ENCODE peak calls at places on chromosomes 3 and 15, in six cellular contexts. G is H1, C is cardiac muscle cell, I is tibial artery, Z is lower lobe of right lung, Y is heart right ventricle. U is an unnamed sample.
A peak's percentile ranks its signal among the peaks of the same experiment; 100 is the strongest.

GRCh38 chr3:160851629-160852210 is 95.7 kb downstream of the PPM1L start:
- DNase-seq in I (no peak), Z (no peak), G (no peak), Y (no peak), C (no peak), U (no peak)

GRCh38 chr3:46427929-46428833 is 21.1 kb downstream of the CCRL2 start:
- DNase-seq in Y (peak; percentile 29), G (no peak), Z (no peak), I (no peak), C (no peak), U (no peak)

GRCh38 chr3:192372627-192373026 is 354.7 kb downstream of the FGF12 start:
- DNase-seq in G (no peak), I (no peak), Y (no peak), C (no peak), Z (no peak), U (no peak)

GRCh38 chr3:72746412-72747411 is 101.5 kb downstream of the SHQ1 start:
- DNase-seq in Y (no peak), Z (no peak), G (no peak), C (peak; percentile 62), I (no peak), U (no peak)

GRCh38 chr3:44050051-44050570 is 191.6 kb upstream of the TOPAZ1 start:
- DNase-seq in G (no peak), I (no peak), C (no peak), Y (no peak), Z (no peak), U (no peak)

GRCh38 chr3:41365973-41366372 is 166.7 kb downstream of the CTNNB1 start:
- DNase-seq in Z (no peak), Y (no peak), G (no peak), C (no peak), I (no peak), U (no peak)

GRCh38 chr15:39781967-39782292 is 711 bp downstream of the FSIP1 start:
- DNase-seq in G (no peak), Z (no peak), Y (no peak), I (no peak), C (no peak), U (no peak)

GRCh38 chr3:40951636-40952035 is 247.7 kb upstream of the CTNNB1 start:
- DNase-seq in I (no peak), C (peak; percentile 86), Z (no peak), Y (no peak), G (no peak), U (no peak)

GRCh38 chr15:98770984-98771383 is 122.6 kb downstream of the IGF1R start:
- DNase-seq in C (no peak), I (no peak), G (no peak), Z (no peak), Y (no peak), U (no peak)

GRCh38 chr3:43861635-43862034 is 170.9 kb downstream of the ABHD5 start:
- DNase-seq in C (no peak), I (no peak), G (no peak), Y (no peak), Z (no peak), U (no peak)

GRCh38 chr3:133937756-133938601 is 42.3 kb upstream of the RAB6B start:
- DNase-seq in C (peak; percentile 84), G (peak; percentile 40), I (no peak), Z (no peak), Y (no peak), U (peak; percentile 51)

GRCh38 chr15:57259511-57260143 is 116.7 kb upstream of the CGNL1 start:
- DNase-seq in I (no peak), Z (no peak), G (peak; percentile 61), C (no peak), Y (no peak), U (no peak)

GRCh38 chr3:141920701-141921100 is 44.3 kb downstream of the ATP1B3 start:
- DNase-seq in Z (no peak), I (no peak), G (no peak), C (no peak), Y (no peak), U (no peak)

GRCh38 chr3:37329465-37329864 is 155.1 kb upstream of the LRRFIP2 start:
- DNase-seq in Y (no peak), I (no peak), Z (no peak), C (no peak), G (no peak), U (no peak)

GRCh38 chr15:41812820-41813375 is 15.0 kb upstream of the JMJD7 start:
- DNase-seq in Z (no peak), Y (no peak), G (no peak), C (no peak), I (no peak), U (no peak)
- H3K36me3 ChIP-seq in Z (peaks cover 53% of the 10 kb centered on the region), Y (peaks cover 60% of the 10 kb centered on the region), G (peaks cover 2% of the 10 kb centered on the region), C (peaks cover 31% of the 10 kb centered on the region), I (peaks cover 62% of the 10 kb centered on the region), U (peaks cover 38% of the 10 kb centered on the region)

GRCh38 chr3:33729993-33730392 is 11.9 kb upstream of the CLASP2 start:
- DNase-seq in G (no peak), I (no peak), Y (no peak), Z (no peak), C (no peak), U (no peak)

GRCh38 chr3:33737146-33737545 is 19.1 kb upstream of the CLASP2 start:
- DNase-seq in C (no peak), G (no peak), I (no peak), Z (no peak), Y (no peak), U (no peak)

GRCh38 chr3:33732394-33732793 is 14.3 kb upstream of the CLASP2 start:
- DNase-seq in Z (no peak), Y (no peak), G (no peak), I (no peak), C (no peak), U (no peak)
- TF ChIP-seq CTCF in Z (peak; percentile 17), Y (no peak), G (no peak), I (no peak), C (peak; percentile 31), U (no peak)

GRCh38 chr3:128788268-128788869 is 62.4 kb downstream of the RAB7A start:
- DNase-seq in G (no peak), Z (no peak), Y (no peak), I (no peak), C (no peak), U (no peak)

GRCh38 chr3:128784228-128784627 is 58.2 kb downstream of the RAB7A start:
- DNase-seq in Z (no peak), Y (peak; percentile 62), I (no peak), C (peak; percentile 26), G (peak; percentile 83), U (no peak)

GRCh38 chr3:128787256-128788253 is 61.6 kb downstream of the RAB7A start:
- DNase-seq in I (no peak), Z (no peak), C (peak; percentile 55), G (peak; percentile 62), Y (no peak), U (no peak)

GRCh38 chr3:128784843-128785242 is 58.9 kb downstream of the RAB7A start:
- DNase-seq in G (no peak), Y (no peak), Z (no peak), I (no peak), C (peak; percentile 21), U (no peak)

GRCh38 chr3:128786434-128787020 is 60.5 kb downstream of the RAB7A start:
- DNase-seq in I (no peak), C (peak; percentile 46), Y (no peak), Z (no peak), G (no peak), U (no peak)
- H3K36me3 ChIP-seq in I (no peaks in the 10 kb centered on the region), C (no peaks in the 10 kb centered on the region), Y (no peaks in the 10 kb centered on the region), Z (no peaks in the 10 kb centered on the region), G (no peaks in the 10 kb centered on the region), U (no peaks in the 10 kb centered on the region)

DNA sequence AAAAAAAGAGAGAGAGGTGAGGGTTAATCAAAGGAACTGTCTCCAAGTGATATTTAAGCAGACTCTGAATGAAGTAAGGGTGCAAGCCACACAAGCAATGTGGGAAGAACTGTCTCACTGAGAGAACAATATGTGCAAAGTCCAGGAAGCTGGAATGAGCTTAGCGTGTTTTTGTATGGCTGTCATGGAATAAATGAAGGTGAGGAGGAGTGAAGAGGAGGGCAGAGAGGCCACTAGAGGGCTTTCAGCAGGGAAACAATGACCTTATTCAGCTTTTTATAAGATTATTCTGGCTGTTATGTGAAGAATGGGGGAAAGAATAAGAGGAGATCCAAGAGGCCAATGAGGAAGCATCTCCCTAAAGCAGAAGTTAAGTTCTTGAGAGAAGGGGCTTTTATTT is 86.9 kb upstream of the COL8A1 start:
- DNase-seq in C (no peak), G (no peak), I (no peak), Y (no peak), Z (no peak), U (no peak)
- TF ChIP-seq CTCF in C (no peak), G (peak; percentile 7), I (no peak), Y (no peak), Z (no peak), U (no peak)

U was measured in right atrium auricular region.